ENCODE peak calls at places on chromosome 7, in six cellular contexts. L, Q, B, V, P and D are unnamed samples.

GRCh38 chr7:52498319-52498718 is 537.1 kb upstream of the POM121L12 start:
- DNase-seq in L (peak; percentile 13), Q (no peak), B (no peak), V (no peak), P (no peak), D (no peak)

GRCh38 chr7:108130261-108130660 is at the start of gene LAMB4:
- DNase-seq in L (no peak), Q (no peak), B (no peak), V (no peak), P (no peak), D (no peak)

GRCh38 chr7:84209006-84209405 is 14.4 kb upstream of the SEMA3A start:
- DNase-seq in L (no peak), Q (no peak), B (no peak), V (no peak), P (no peak), D (no peak)

GRCh38 chr7:4268040-4268965 is 413.8 kb upstream of the FOXK1 start:
- DNase-seq in L (peak; percentile 16), Q (no peak), B (no peak), V (peak; percentile 52), P (no peak), D (no peak)

GRCh38 chr7:125878235-125878928 is 948.8 kb upstream of the POT1 start:
- DNase-seq in L (no peak), Q (no peak), B (no peak), V (no peak), P (no peak), D (no peak)

GRCh38 chr7:22934023-22934422 is 79.9 kb downstream of the HYCC1 start:
- DNase-seq in L (no peak), Q (no peak), B (no peak), V (no peak), P (no peak), D (no peak)

GRCh38 chr7:44294325-44295069 is 30.9 kb downstream of the CAMK2B start:
- DNase-seq in L (peak; percentile 1), Q (no peak), B (peak; percentile 20), V (peak; percentile 44), P (no peak), D (peak; percentile 3)

GRCh38 chr7:31957090-31957720 is 113.0 kb downstream of the PDE1C start:
- DNase-seq in L (no peak), Q (peak; percentile 77), B (no peak), V (no peak), P (no peak), D (no peak)

GRCh38 chr7:138865843-138866242 is 67.8 kb upstream of the ATP6V0A4 start:
- DNase-seq in L (no peak), Q (no peak), B (no peak), V (no peak), P (no peak), D (peak; percentile 63)

GRCh38 chr7:138304071-138304320 is 156.1 kb upstream of the TRIM24 start:
- DNase-seq in L (no peak), Q (no peak), B (no peak), V (no peak), P (no peak), D (no peak)

GRCh38 chr7:75928600-75928939 is 13.6 kb downstream of the POR start:
- DNase-seq in L (no peak), Q (no peak), B (no peak), V (no peak), P (no peak), D (peak; percentile 37)

GRCh38 chr7:93921607-93922446 is at the start of gene GNG11:
- DNase-seq in L (peak; percentile 78), Q (peak; percentile 79), B (peak; percentile 57), V (peak; percentile 79), P (peak; percentile 52), D (no peak)

GRCh38 chr7:148347981-148348380 is 242.6 kb upstream of the C7orf33 start:
- DNase-seq in L (no peak), Q (no peak), B (no peak), V (no peak), P (no peak), D (no peak)

GRCh38 chr7:39946693-39947092 is 3.4 kb upstream of the CDK13 start:
- DNase-seq in L (no peak), Q (peak; percentile 31), B (no peak), V (no peak), P (no peak), D (no peak)

GRCh38 chr7:158695056-158695455 is 9.5 kb downstream of the NCAPG2 start:
- DNase-seq in L (no peak), Q (no peak), B (no peak), V (no peak), P (no peak), D (no peak)

GRCh38 chr7:23235688-23236280 is 10.8 kb upstream of the GPNMB start:
- DNase-seq in L (no peak), Q (peak; percentile 11), B (no peak), V (no peak), P (peak; percentile 67), D (no peak)

GRCh38 chr7:28688651-28689050 is 269.5 kb downstream of the TRIL start:
- DNase-seq in L (no peak), Q (no peak), B (no peak), V (no peak), P (no peak), D (no peak)

GRCh38 chr7:116862234-116863167 is at the start of gene CAPZA2:
- DNase-seq in L (peak; percentile 96), Q (peak; percentile 93), B (peak; percentile 94), V (peak; percentile 91), P (peak; percentile 79), D (peak; percentile 94)
- TF ChIP-seq CTCF in L (peak; percentile 30), Q (no peak), B (peak; percentile 57), V (peak; percentile 19), P (peak; percentile 26), D (peak; percentile 42)

GRCh38 chr7:106775552-106775936 is 89.5 kb upstream of the PIK3CG start:
- DNase-seq in L (no peak), Q (peak; percentile 75), B (no peak), V (no peak), P (no peak), D (no peak)
- H3K4me3 ChIP-seq in L (no peak overlapping the region), Q (peak overlapping the region; percentile 35), B (no peak overlapping the region), V (no peak overlapping the region), P (no peak overlapping the region), D (no peak overlapping the region)

GRCh38 chr7:57216340-57216739 is 84.1 kb upstream of the ZNF479 start:
- DNase-seq in L (no peak), Q (no peak), B (no peak), V (no peak), P (no peak), D (no peak)

GRCh38 chr7:57225666-57226065 is 93.4 kb upstream of the ZNF479 start:
- DNase-seq in L (no peak), Q (no peak), B (no peak), V (no peak), P (no peak), D (no peak)

GRCh38 chr7:57215423-57215822 is 83.2 kb upstream of the ZNF479 start:
- DNase-seq in L (no peak), Q (no peak), B (no peak), V (no peak), P (no peak), D (no peak)

GRCh38 chr7:57218196-57218716 is 86.0 kb upstream of the ZNF479 start:
- DNase-seq in L (no peak), Q (no peak), B (no peak), V (no peak), P (no peak), D (no peak)

GRCh38 chr7:57220746-57221145 is 88.5 kb upstream of the ZNF479 start:
- DNase-seq in L (no peak), Q (no peak), B (no peak), V (no peak), P (no peak), D (no peak)
- H3K9me3 ChIP-seq in L (peaks cover 3% of the 10 kb centered on the region), Q (peaks cover 3% of the 10 kb centered on the region), B (peaks cover 91% of the 10 kb centered on the region), V (no peaks in the 10 kb centered on the region), P (no peaks in the 10 kb centered on the region), D (no peaks in the 10 kb centered on the region)

DNA sequence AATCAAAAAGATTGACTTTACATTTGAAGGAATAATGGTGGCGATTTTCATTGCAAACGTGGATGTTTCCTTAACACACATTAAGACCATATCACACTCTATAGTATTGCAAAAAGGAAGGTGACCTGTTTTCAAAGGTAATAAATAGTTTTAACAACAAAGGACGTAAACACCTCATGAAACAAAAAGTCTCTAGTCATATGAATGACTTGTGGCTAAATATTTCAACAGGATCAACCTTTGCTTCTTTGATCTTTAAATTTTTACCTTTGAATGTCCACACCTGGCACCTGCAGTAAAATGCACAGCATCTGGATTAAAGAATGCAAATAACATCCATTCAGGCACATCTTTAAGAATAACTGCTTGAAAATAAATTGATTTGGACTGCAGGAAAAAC is 30.0 kb upstream of the FERD3L start:
- DNase-seq in L (no peak), Q (no peak), B (no peak), V (no peak), P (no peak), D (no peak)
- TF ChIP-seq CTCF in L (no peak), Q (no peak), B (no peak), V (no peak), P (no peak), D (no peak)

GRCh38 chr7:36082216-36082615 is 70.8 kb upstream of the EEPD1 start:
- DNase-seq in L (peak; percentile 13), Q (no peak), B (no peak), V (no peak), P (no peak), D (no peak)

GRCh38 chr7:36084485-36085091 is 68.5 kb upstream of the EEPD1 start:
- DNase-seq in L (peak; percentile 68), Q (peak; percentile 72), B (peak; percentile 55), V (no peak), P (no peak), D (no peak)

GRCh38 chr7:36080843-36081242 is 72.2 kb upstream of the EEPD1 start:
- DNase-seq in L (no peak), Q (no peak), B (no peak), V (no peak), P (no peak), D (no peak)

GRCh38 chr7:36083626-36084380 is 69.3 kb upstream of the EEPD1 start:
- DNase-seq in L (no peak), Q (no peak), B (no peak), V (no peak), P (no peak), D (no peak)

DNA sequence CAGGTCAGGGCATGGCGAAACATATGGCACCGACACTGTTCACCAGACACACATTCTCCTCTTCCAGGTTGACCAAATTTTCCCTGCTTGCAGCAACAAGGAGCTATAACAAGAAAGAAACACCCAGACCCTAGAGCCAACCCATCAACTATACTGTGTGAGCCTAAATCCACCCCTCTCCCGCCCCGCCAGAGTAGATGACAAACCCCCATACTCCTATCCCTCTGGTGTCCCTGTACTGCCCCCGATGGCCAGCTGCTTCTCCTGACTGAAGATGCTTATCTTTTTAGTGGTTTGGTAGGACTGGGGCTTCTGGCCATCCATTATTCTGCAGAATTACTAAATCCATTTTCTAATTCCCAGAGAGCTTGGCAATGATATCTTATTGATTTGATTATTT is 70.1 kb upstream of the EEPD1 start:
- DNase-seq in L (peak; percentile 31), Q (peak; percentile 6), B (no peak), V (no peak), P (no peak), D (no peak)
- H3K4me3 ChIP-seq in L (no peak overlapping the region), Q (no peak overlapping the region), B (no peak overlapping the region), V (no peak overlapping the region), P (no peak overlapping the region), D (no peak overlapping the region)

GRCh38 chr7:128363261-128363721 is 1.8 kb upstream of the PRRT4 start:
- DNase-seq in L (no peak), Q (no peak), B (no peak), V (no peak), P (no peak), D (no peak)
- H3K9me3 ChIP-seq in L (no peaks in the 10 kb centered on the region), Q (no peaks in the 10 kb centered on the region), B (no peaks in the 10 kb centered on the region), V (no peaks in the 10 kb centered on the region), P (no peaks in the 10 kb centered on the region), D (no peaks in the 10 kb centered on the region)

GRCh38 chr7:26726051-26726450 is 138.3 kb downstream of the SKAP2 start:
- DNase-seq in L (no peak), Q (no peak), B (no peak), V (no peak), P (no peak), D (no peak)
- TF ChIP-seq CTCF in L (no peak), Q (no peak), B (no peak), V (no peak), P (no peak), D (no peak)